ENCODE peak calls at places on chromosomes 11 and 22, in ten cellular contexts. One of them, this sample, is unnamed.
A peak's percentile ranks its signal among the peaks of the same experiment; 100 is the strongest.

GRCh38 chr11:76823481-76824028 is 37.2 kb upstream of the ACER3 start:
- DNase-seq in AG10803: peak; percentile 59
- DNase-seq in cardiac muscle cell: peak; percentile 81
- DNase-seq in breast epithelium: no peak
- DNase-seq in left lung: no peak
- DNase-seq in PC-9: peak; percentile 91
- DNase-seq in body of pancreas: peak; percentile 36
- DNase-seq in HCT116: peak; percentile 88
- DNase-seq in PC-3: peak; percentile 99
- DNase-seq in dorsolateral prefrontal cortex: no peak
- DNase-seq in this sample: no peak

GRCh38 chr11:132472411-132473205 is 1059.7 kb downstream of the OPCML start:
- DNase-seq in AG10803: peak; percentile 79
- DNase-seq in cardiac muscle cell: peak; percentile 22
- DNase-seq in breast epithelium: no peak
- DNase-seq in left lung: no peak
- DNase-seq in PC-9: no peak
- DNase-seq in body of pancreas: no peak
- DNase-seq in HCT116: no peak
- DNase-seq in PC-3: no peak
- DNase-seq in dorsolateral prefrontal cortex: peak; percentile 46
- DNase-seq in this sample: no peak

GRCh38 chr11:104164028-104164520 is at the start of gene PDGFD:
- DNase-seq in AG10803: peak; percentile 66
- DNase-seq in cardiac muscle cell: peak; percentile 89
- DNase-seq in breast epithelium: peak; percentile 37
- DNase-seq in left lung: peak; percentile 44
- DNase-seq in PC-9: peak; percentile 76
- DNase-seq in body of pancreas: peak; percentile 88
- DNase-seq in HCT116: no peak
- DNase-seq in PC-3: peak; percentile 67
- DNase-seq in dorsolateral prefrontal cortex: peak; percentile 30
- DNase-seq in this sample: no peak

GRCh38 chr11:123575441-123575840 is 79.0 kb downstream of the SCN3B start:
- DNase-seq in AG10803: no peak
- DNase-seq in cardiac muscle cell: no peak
- DNase-seq in breast epithelium: no peak
- DNase-seq in left lung: no peak
- DNase-seq in PC-9: no peak
- DNase-seq in body of pancreas: no peak
- DNase-seq in HCT116: no peak
- DNase-seq in PC-3: no peak
- DNase-seq in dorsolateral prefrontal cortex: no peak
- DNase-seq in this sample: no peak

GRCh38 chr22:50486561-50487289 is at the start of gene MIOX:
- DNase-seq in AG10803: peak; percentile 13
- DNase-seq in cardiac muscle cell: no peak
- DNase-seq in breast epithelium: no peak
- DNase-seq in left lung: no peak
- DNase-seq in PC-9: peak; percentile 53
- DNase-seq in body of pancreas: no peak
- DNase-seq in HCT116: no peak
- DNase-seq in PC-3: no peak
- DNase-seq in dorsolateral prefrontal cortex: no peak
- DNase-seq in this sample: no peak

GRCh38 chr22:46023558-46023981 is 46.6 kb upstream of the WNT7B start:
- DNase-seq in AG10803: peak; percentile 68
- DNase-seq in cardiac muscle cell: peak; percentile 58
- DNase-seq in breast epithelium: no peak
- DNase-seq in left lung: peak; percentile 25
- DNase-seq in PC-9: no peak
- DNase-seq in body of pancreas: no peak
- DNase-seq in HCT116: no peak
- DNase-seq in PC-3: no peak
- DNase-seq in dorsolateral prefrontal cortex: peak; percentile 22
- DNase-seq in this sample: peak; percentile 77

GRCh38 chr11:72789493-72790131 is 4.2 kb downstream of the STARD10 start:
- DNase-seq in AG10803: peak; percentile 80
- DNase-seq in cardiac muscle cell: peak; percentile 61
- DNase-seq in breast epithelium: no peak
- DNase-seq in left lung: no peak
- DNase-seq in PC-9: peak; percentile 79
- DNase-seq in body of pancreas: no peak
- DNase-seq in HCT116: no peak
- DNase-seq in PC-3: peak; percentile 75
- DNase-seq in dorsolateral prefrontal cortex: peak; percentile 82
- DNase-seq in this sample: no peak

GRCh38 chr11:91209751-91210150 is 986.9 kb upstream of the CHORDC1 start:
- DNase-seq in AG10803: no peak
- DNase-seq in cardiac muscle cell: no peak
- DNase-seq in breast epithelium: no peak
- DNase-seq in left lung: no peak
- DNase-seq in PC-9: no peak
- DNase-seq in body of pancreas: no peak
- DNase-seq in HCT116: no peak
- DNase-seq in PC-3: no peak
- DNase-seq in dorsolateral prefrontal cortex: no peak
- DNase-seq in this sample: no peak

GRCh38 chr11:8263769-8264410 is at the start of gene LMO1:
- DNase-seq in AG10803: peak; percentile 46
- DNase-seq in cardiac muscle cell: peak; percentile 80
- DNase-seq in breast epithelium: peak; percentile 28
- DNase-seq in left lung: peak; percentile 74
- DNase-seq in PC-9: no peak
- DNase-seq in body of pancreas: peak; percentile 79
- DNase-seq in HCT116: peak; percentile 44
- DNase-seq in PC-3: peak; percentile 80
- DNase-seq in dorsolateral prefrontal cortex: peak; percentile 79
- DNase-seq in this sample: peak; percentile 11
- TF ChIP-seq CTCF in AG10803: peak; percentile 92
- TF ChIP-seq CTCF in cardiac muscle cell: peak; percentile 95
- TF ChIP-seq CTCF in breast epithelium: peak; percentile 48
- TF ChIP-seq CTCF in left lung: peak; percentile 82
- TF ChIP-seq CTCF in PC-9: peak; percentile 80
- TF ChIP-seq CTCF in body of pancreas: peak; percentile 74
- TF ChIP-seq CTCF in HCT116: peak; percentile 85
- TF ChIP-seq CTCF in PC-3: peak; percentile 88
- TF ChIP-seq CTCF in dorsolateral prefrontal cortex: peak; percentile 67
- TF ChIP-seq CTCF in this sample: peak; percentile 92

DNA sequence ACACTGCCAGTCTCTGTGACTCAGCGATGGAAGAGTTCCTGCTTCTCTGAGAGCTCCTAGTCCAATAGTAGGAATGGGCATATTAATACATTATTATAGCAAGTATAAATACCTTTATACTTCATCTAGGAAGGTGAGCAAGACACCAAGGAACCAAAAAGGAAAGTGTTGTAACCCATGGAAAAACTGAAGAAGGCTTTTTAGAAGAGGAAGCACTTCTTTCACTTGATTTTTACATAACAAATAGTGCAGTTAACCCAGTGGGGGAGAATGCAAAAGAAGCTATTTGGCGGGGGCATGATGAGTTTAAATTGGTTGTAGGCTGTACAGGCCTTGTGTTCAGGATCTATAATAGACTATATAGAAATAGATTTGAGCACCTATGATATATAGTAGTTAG is 31.2 kb upstream of the C11orf87 start:
- DNase-seq in AG10803: no peak
- DNase-seq in cardiac muscle cell: no peak
- DNase-seq in breast epithelium: no peak
- DNase-seq in left lung: no peak
- DNase-seq in PC-9: no peak
- DNase-seq in body of pancreas: no peak
- DNase-seq in HCT116: no peak
- DNase-seq in PC-3: no peak
- DNase-seq in dorsolateral prefrontal cortex: no peak
- DNase-seq in this sample: no peak
- H3K4me3 ChIP-seq in AG10803: no peak overlapping the region
- H3K4me3 ChIP-seq in cardiac muscle cell: no peak overlapping the region
- H3K4me3 ChIP-seq in breast epithelium: no peak overlapping the region
- H3K4me3 ChIP-seq in left lung: no peak overlapping the region
- H3K4me3 ChIP-seq in PC-9: no peak overlapping the region
- H3K4me3 ChIP-seq in body of pancreas: no peak overlapping the region
- H3K4me3 ChIP-seq in HCT116: no peak overlapping the region
- H3K4me3 ChIP-seq in PC-3: no peak overlapping the region
- H3K4me3 ChIP-seq in dorsolateral prefrontal cortex: no peak overlapping the region
- H3K4me3 ChIP-seq in this sample: no peak overlapping the region

GRCh38 chr11:33742249-33742851 is 6.1 kb upstream of the CD59 start:
- DNase-seq in AG10803: peak; percentile 47
- DNase-seq in cardiac muscle cell: peak; percentile 60
- DNase-seq in breast epithelium: no peak
- DNase-seq in left lung: no peak
- DNase-seq in PC-9: peak; percentile 48
- DNase-seq in body of pancreas: no peak
- DNase-seq in HCT116: no peak
- DNase-seq in PC-3: peak; percentile 60
- DNase-seq in dorsolateral prefrontal cortex: no peak
- DNase-seq in this sample: no peak
- TF ChIP-seq CTCF in AG10803: peak; percentile 59
- TF ChIP-seq CTCF in cardiac muscle cell: peak; percentile 44
- TF ChIP-seq CTCF in breast epithelium: peak; percentile 38
- TF ChIP-seq CTCF in left lung: peak; percentile 48
- TF ChIP-seq CTCF in PC-9: peak; percentile 82
- TF ChIP-seq CTCF in body of pancreas: peak; percentile 51
- TF ChIP-seq CTCF in HCT116: peak; percentile 42
- TF ChIP-seq CTCF in PC-3: peak; percentile 66
- TF ChIP-seq CTCF in dorsolateral prefrontal cortex: peak; percentile 31
- TF ChIP-seq CTCF in this sample: peak; percentile 34

GRCh38 chr11:128908391-128909246 is 17.5 kb downstream of the KCNJ5 start:
- DNase-seq in AG10803: peak; percentile 66
- DNase-seq in cardiac muscle cell: peak; percentile 73
- DNase-seq in breast epithelium: peak; percentile 66
- DNase-seq in left lung: peak; percentile 76
- DNase-seq in PC-9: peak; percentile 68
- DNase-seq in body of pancreas: peak; percentile 81
- DNase-seq in HCT116: peak; percentile 45
- DNase-seq in PC-3: peak; percentile 71
- DNase-seq in dorsolateral prefrontal cortex: peak; percentile 71
- DNase-seq in this sample: peak; percentile 18
- H3K4me3 ChIP-seq in AG10803: peak overlapping the region; percentile 41
- H3K4me3 ChIP-seq in cardiac muscle cell: no peak overlapping the region
- H3K4me3 ChIP-seq in breast epithelium: no peak overlapping the region
- H3K4me3 ChIP-seq in left lung: no peak overlapping the region
- H3K4me3 ChIP-seq in PC-9: no peak overlapping the region
- H3K4me3 ChIP-seq in body of pancreas: no peak overlapping the region
- H3K4me3 ChIP-seq in HCT116: peak overlapping the region; percentile 50
- H3K4me3 ChIP-seq in PC-3: no peak overlapping the region
- H3K4me3 ChIP-seq in dorsolateral prefrontal cortex: no peak overlapping the region
- H3K4me3 ChIP-seq in this sample: no peak overlapping the region

DNA sequence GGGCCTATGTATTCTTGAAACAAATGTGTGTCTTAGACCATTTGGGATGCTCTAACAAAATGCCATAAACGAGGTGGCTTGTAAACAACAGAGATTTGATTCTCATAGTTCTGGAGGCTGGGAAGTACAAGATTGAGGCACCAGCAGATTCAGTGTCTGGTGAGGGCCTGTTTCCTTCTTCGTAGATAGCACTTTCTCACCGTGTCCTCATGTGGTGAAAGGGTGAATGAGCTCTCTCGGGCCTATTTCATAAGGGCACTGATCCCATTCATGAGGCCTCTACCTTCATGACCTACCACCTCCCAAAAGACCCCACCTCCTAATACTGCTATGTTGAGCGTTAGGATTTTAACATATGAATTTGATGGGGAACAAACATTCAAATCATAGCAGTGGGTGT is 6.4 kb upstream of the NNMT start:
- DNase-seq in AG10803: no peak
- DNase-seq in cardiac muscle cell: no peak
- DNase-seq in breast epithelium: no peak
- DNase-seq in left lung: no peak
- DNase-seq in PC-9: no peak
- DNase-seq in body of pancreas: no peak
- DNase-seq in HCT116: no peak
- DNase-seq in PC-3: no peak
- DNase-seq in dorsolateral prefrontal cortex: no peak
- DNase-seq in this sample: no peak
- TF ChIP-seq CTCF in AG10803: no peak
- TF ChIP-seq CTCF in cardiac muscle cell: no peak
- TF ChIP-seq CTCF in breast epithelium: no peak
- TF ChIP-seq CTCF in left lung: no peak
- TF ChIP-seq CTCF in PC-9: no peak
- TF ChIP-seq CTCF in body of pancreas: no peak
- TF ChIP-seq CTCF in HCT116: no peak
- TF ChIP-seq CTCF in PC-3: no peak
- TF ChIP-seq CTCF in dorsolateral prefrontal cortex: no peak
- TF ChIP-seq CTCF in this sample: no peak

GRCh38 chr11:71301046-71301857 is 48.9 kb upstream of the SHANK2 start:
- DNase-seq in AG10803: no peak
- DNase-seq in cardiac muscle cell: no peak
- DNase-seq in breast epithelium: peak; percentile 12
- DNase-seq in left lung: no peak
- DNase-seq in PC-9: no peak
- DNase-seq in body of pancreas: no peak
- DNase-seq in HCT116: no peak
- DNase-seq in PC-3: no peak
- DNase-seq in dorsolateral prefrontal cortex: no peak
- DNase-seq in this sample: no peak

GRCh38 chr11:71298016-71298550 is 45.7 kb upstream of the SHANK2 start:
- DNase-seq in AG10803: no peak
- DNase-seq in cardiac muscle cell: no peak
- DNase-seq in breast epithelium: no peak
- DNase-seq in left lung: no peak
- DNase-seq in PC-9: no peak
- DNase-seq in body of pancreas: no peak
- DNase-seq in HCT116: no peak
- DNase-seq in PC-3: no peak
- DNase-seq in dorsolateral prefrontal cortex: no peak
- DNase-seq in this sample: no peak

GRCh38 chr11:71301858-71302533 is 49.6 kb upstream of the SHANK2 start:
- DNase-seq in AG10803: no peak
- DNase-seq in cardiac muscle cell: peak; percentile 15
- DNase-seq in breast epithelium: peak; percentile 16
- DNase-seq in left lung: peak; percentile 13
- DNase-seq in PC-9: no peak
- DNase-seq in body of pancreas: no peak
- DNase-seq in HCT116: no peak
- DNase-seq in PC-3: no peak
- DNase-seq in dorsolateral prefrontal cortex: no peak
- DNase-seq in this sample: no peak

GRCh38 chr11:71300187-71300586 is 47.8 kb upstream of the SHANK2 start:
- DNase-seq in AG10803: peak; percentile 10
- DNase-seq in cardiac muscle cell: no peak
- DNase-seq in breast epithelium: no peak
- DNase-seq in left lung: no peak
- DNase-seq in PC-9: no peak
- DNase-seq in body of pancreas: no peak
- DNase-seq in HCT116: no peak
- DNase-seq in PC-3: no peak
- DNase-seq in dorsolateral prefrontal cortex: no peak
- DNase-seq in this sample: no peak

GRCh38 chr11:71298761-71299181 is 46.4 kb upstream of the SHANK2 start:
- DNase-seq in AG10803: no peak
- DNase-seq in cardiac muscle cell: no peak
- DNase-seq in breast epithelium: peak; percentile 15
- DNase-seq in left lung: no peak
- DNase-seq in PC-9: no peak
- DNase-seq in body of pancreas: no peak
- DNase-seq in HCT116: no peak
- DNase-seq in PC-3: no peak
- DNase-seq in dorsolateral prefrontal cortex: no peak
- DNase-seq in this sample: no peak
- H3K4me3 ChIP-seq in AG10803: no peak overlapping the region
- H3K4me3 ChIP-seq in cardiac muscle cell: no peak overlapping the region
- H3K4me3 ChIP-seq in breast epithelium: no peak overlapping the region
- H3K4me3 ChIP-seq in left lung: no peak overlapping the region
- H3K4me3 ChIP-seq in PC-9: no peak overlapping the region
- H3K4me3 ChIP-seq in body of pancreas: no peak overlapping the region
- H3K4me3 ChIP-seq in HCT116: peak overlapping the region; percentile 46
- H3K4me3 ChIP-seq in PC-3: peak overlapping the region; percentile 13
- H3K4me3 ChIP-seq in dorsolateral prefrontal cortex: no peak overlapping the region
- H3K4me3 ChIP-seq in this sample: no peak overlapping the region